ENCODE peak calls at places on chromosomes 12 and 14, in seven cellular contexts. One of them, this sample, is unnamed.

GRCh38 chr14:59576332-59577294 is at the start of gene CCDC175:
- DNase-seq in HCT116: peak; percentile 60
- DNase-seq in neural progenitor cell: peak; percentile 99
- DNase-seq in hepatocyte: peak; percentile 96
- DNase-seq in GM23338: peak; percentile 98
- DNase-seq in GM23248: peak; percentile 92
- DNase-seq in PC-3: peak; percentile 98
- DNase-seq in this sample: peak; percentile 85

GRCh38 chr14:69259531-69260245 is at the start of gene GALNT16:
- DNase-seq in HCT116: no peak
- DNase-seq in neural progenitor cell: peak; percentile 86
- DNase-seq in hepatocyte: peak; percentile 63
- DNase-seq in GM23338: peak; percentile 69
- DNase-seq in GM23248: peak; percentile 59
- DNase-seq in PC-3: no peak
- DNase-seq in this sample: no peak

GRCh38 chr14:77203611-77204456 is 22.2 kb downstream of the TMEM63C start:
- DNase-seq in HCT116: no peak
- DNase-seq in neural progenitor cell: peak; percentile 37
- DNase-seq in hepatocyte: peak; percentile 63
- DNase-seq in GM23338: no peak
- DNase-seq in GM23248: no peak
- DNase-seq in PC-3: no peak
- DNase-seq in this sample: no peak

GRCh38 chr12:103799504-103800251 is 41.4 kb downstream of the NT5DC3 start:
- DNase-seq in HCT116: no peak
- DNase-seq in neural progenitor cell: no peak
- DNase-seq in hepatocyte: peak; percentile 63
- DNase-seq in GM23338: peak; percentile 19
- DNase-seq in GM23248: peak; percentile 50
- DNase-seq in PC-3: peak; percentile 69
- DNase-seq in this sample: peak; percentile 51

GRCh38 chr14:31926652-31927347 is 150.3 kb upstream of the ARHGAP5 start:
- DNase-seq in HCT116: no peak
- DNase-seq in neural progenitor cell: no peak
- DNase-seq in hepatocyte: no peak
- DNase-seq in GM23338: no peak
- DNase-seq in GM23248: no peak
- DNase-seq in PC-3: no peak
- DNase-seq in this sample: no peak

GRCh38 chr14:105323663-105324062 is 9.1 kb downstream of the PACS2 start:
- DNase-seq in HCT116: no peak
- DNase-seq in neural progenitor cell: no peak
- DNase-seq in hepatocyte: no peak
- DNase-seq in GM23338: no peak
- DNase-seq in GM23248: no peak
- DNase-seq in PC-3: no peak
- DNase-seq in this sample: no peak

GRCh38 chr14:105980224-105980623 is 453.8 kb downstream of the TMEM121 start:
- DNase-seq in HCT116: no peak
- DNase-seq in neural progenitor cell: no peak
- DNase-seq in hepatocyte: no peak
- DNase-seq in GM23338: no peak
- DNase-seq in GM23248: peak; percentile 4
- DNase-seq in PC-3: no peak
- DNase-seq in this sample: no peak

GRCh38 chr14:104676694-104677505 is 12.5 kb upstream of the INF2 start:
- DNase-seq in HCT116: no peak
- DNase-seq in neural progenitor cell: peak; percentile 56
- DNase-seq in hepatocyte: peak; percentile 80
- DNase-seq in GM23338: peak; percentile 73
- DNase-seq in GM23248: no peak
- DNase-seq in PC-3: no peak
- DNase-seq in this sample: no peak

GRCh38 chr12:27644446-27644845 is 51.8 kb upstream of the REP15 start:
- DNase-seq in HCT116: no peak
- DNase-seq in neural progenitor cell: no peak
- DNase-seq in hepatocyte: peak; percentile 13
- DNase-seq in GM23338: no peak
- DNase-seq in GM23248: peak; percentile 36
- DNase-seq in PC-3: peak; percentile 45
- DNase-seq in this sample: no peak

DNA sequence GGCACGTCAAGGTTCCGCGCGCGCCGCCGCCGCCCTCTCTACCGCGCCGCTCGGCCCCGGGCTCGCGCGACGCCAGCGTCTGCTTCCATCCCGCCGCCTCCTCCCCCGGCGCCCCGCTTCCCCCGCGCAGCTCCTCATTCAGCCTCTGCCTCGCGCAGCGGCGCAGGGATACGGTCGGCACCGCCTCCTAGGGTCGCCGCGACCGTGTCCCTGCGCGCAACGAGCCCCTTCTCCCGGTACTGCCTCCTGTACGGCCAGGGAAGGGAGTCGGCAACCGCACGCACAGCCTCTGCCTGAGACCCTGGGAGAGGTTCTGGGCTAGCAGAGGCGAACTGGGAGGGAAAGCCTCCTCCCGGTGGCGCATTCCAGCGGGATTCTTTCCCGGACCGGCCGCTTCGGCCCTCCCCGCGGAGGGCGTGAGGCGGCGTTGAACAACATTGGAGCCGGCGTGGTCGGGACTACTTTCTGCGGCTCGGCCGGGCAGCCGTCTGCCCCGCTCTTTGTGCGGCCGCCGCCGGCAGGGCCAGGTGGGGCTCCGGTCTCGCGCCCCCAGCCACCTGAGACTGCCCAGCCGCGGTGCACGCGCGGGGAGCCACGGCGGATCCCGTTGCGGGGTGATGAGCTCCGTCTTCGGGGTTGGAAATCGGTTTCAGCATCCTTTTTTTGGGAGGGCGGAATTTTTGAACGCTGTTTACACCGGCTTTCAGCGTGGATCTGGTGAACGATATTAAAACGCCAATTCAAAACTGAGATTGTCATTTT is at the start of gene LRP6:
- DNase-seq in HCT116: peak; percentile 88
- DNase-seq in neural progenitor cell: peak; percentile 98
- DNase-seq in hepatocyte: peak; percentile 95
- DNase-seq in GM23338: peak; percentile 95
- DNase-seq in GM23248: peak; percentile 97
- DNase-seq in PC-3: peak; percentile 81
- DNase-seq in this sample: peak; percentile 75
- TF ChIP-seq EZH2phosphoT487 in HCT116: no peak
- TF ChIP-seq EZH2phosphoT487 in neural progenitor cell: no peak
- TF ChIP-seq EZH2phosphoT487 in hepatocyte: no peak
- TF ChIP-seq EZH2phosphoT487 in GM23338: no peak
- TF ChIP-seq EZH2phosphoT487 in GM23248: no peak
- TF ChIP-seq EZH2phosphoT487 in PC-3: no peak
- TF ChIP-seq EZH2phosphoT487 in this sample: no peak

DNA sequence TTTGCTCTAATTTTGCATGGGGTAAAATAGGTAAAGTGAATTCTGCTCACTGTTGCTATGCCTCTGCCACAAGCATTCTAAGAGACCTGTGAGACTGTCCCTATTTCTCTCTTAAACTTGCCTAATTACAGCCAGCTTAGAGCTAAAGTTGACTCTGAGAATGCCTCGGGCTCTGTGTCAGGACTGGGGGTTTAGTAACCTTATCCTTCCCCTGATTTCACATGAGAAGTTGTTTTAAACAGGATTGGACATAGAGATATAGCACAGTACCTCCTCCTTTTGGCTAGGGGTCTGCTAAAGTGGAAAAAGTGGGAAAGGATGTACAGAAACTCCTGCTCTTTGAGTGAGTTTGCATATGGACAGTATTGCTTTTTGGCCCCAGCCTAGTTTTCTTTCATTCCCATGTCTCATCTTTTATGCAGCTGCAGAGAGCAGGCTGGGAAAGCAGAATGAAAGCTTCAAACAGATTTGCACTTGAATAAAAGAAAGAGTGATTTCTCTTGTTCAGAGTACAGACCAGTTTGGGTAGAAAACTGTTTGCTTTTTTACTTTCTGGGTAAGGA is 122.0 kb downstream of the RAD51B start:
- DNase-seq in HCT116: no peak
- DNase-seq in neural progenitor cell: peak; percentile 49
- DNase-seq in hepatocyte: peak; percentile 20
- DNase-seq in GM23338: peak; percentile 32
- DNase-seq in GM23248: peak; percentile 42
- DNase-seq in PC-3: peak; percentile 20
- DNase-seq in this sample: no peak
- H3K27ac ChIP-seq in HCT116: peak overlapping the region; percentile 83
- H3K27ac ChIP-seq in neural progenitor cell: peak overlapping the region; percentile 85
- H3K27ac ChIP-seq in hepatocyte: peak overlapping the region; percentile 83
- H3K27ac ChIP-seq in GM23338: peak overlapping the region; percentile 76
- H3K27ac ChIP-seq in GM23248: peak overlapping the region; percentile 69
- H3K27ac ChIP-seq in PC-3: peak overlapping the region; percentile 35
- H3K27ac ChIP-seq in this sample: no peak overlapping the region

DNA sequence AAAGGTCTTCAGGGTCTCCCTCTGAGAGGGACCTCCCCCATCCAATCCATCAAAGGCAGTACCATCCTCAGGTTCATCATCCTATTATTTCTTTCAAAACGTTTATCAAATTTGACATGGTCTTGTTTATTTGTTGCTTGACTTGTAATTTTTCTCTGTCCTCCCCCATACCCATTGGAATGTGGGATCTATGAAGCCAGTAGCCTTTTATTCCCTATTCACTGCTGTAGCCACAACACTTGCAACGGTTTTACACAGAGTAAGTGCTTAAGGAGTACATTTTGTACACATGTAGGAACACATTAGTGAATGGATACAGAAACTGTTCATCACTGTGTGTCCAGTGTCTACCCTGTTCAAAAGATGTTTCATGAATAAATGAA is 41.5 kb downstream of the IGF1 start:
- DNase-seq in HCT116: no peak
- DNase-seq in neural progenitor cell: no peak
- DNase-seq in hepatocyte: no peak
- DNase-seq in GM23338: no peak
- DNase-seq in GM23248: no peak
- DNase-seq in PC-3: no peak
- DNase-seq in this sample: no peak
- H3K4me3 ChIP-seq in HCT116: no peak overlapping the region
- H3K4me3 ChIP-seq in neural progenitor cell: no peak overlapping the region
- H3K4me3 ChIP-seq in hepatocyte: no peak overlapping the region
- H3K4me3 ChIP-seq in GM23338: no peak overlapping the region
- H3K4me3 ChIP-seq in GM23248: no peak overlapping the region
- H3K4me3 ChIP-seq in PC-3: no peak overlapping the region
- H3K4me3 ChIP-seq in this sample: no peak overlapping the region

DNA sequence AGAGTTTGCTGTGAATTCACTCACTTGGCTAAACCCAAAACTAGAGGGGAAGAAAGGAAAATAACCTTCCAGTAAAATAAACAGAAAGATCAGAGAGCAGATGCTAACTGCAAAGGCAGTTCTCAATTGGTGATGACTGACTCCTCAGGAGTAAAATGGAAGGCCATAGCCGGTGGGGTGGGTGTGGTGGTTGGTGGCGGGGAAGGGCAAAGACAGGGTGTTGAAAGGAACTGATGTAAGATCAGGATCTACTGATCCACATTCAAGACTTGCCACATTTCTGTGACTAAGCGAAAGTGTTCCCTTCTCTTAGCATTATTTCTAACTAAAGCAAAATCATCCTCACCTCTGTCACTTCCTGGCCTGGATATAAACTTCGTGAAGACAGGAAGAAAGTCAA is 26.3 kb upstream of the TC2N start:
- DNase-seq in HCT116: no peak
- DNase-seq in neural progenitor cell: no peak
- DNase-seq in hepatocyte: no peak
- DNase-seq in GM23338: no peak
- DNase-seq in GM23248: peak; percentile 15
- DNase-seq in PC-3: no peak
- DNase-seq in this sample: no peak
- TF ChIP-seq EZH2phosphoT487 in HCT116: no peak
- TF ChIP-seq EZH2phosphoT487 in neural progenitor cell: no peak
- TF ChIP-seq EZH2phosphoT487 in hepatocyte: no peak
- TF ChIP-seq EZH2phosphoT487 in GM23338: no peak
- TF ChIP-seq EZH2phosphoT487 in GM23248: no peak
- TF ChIP-seq EZH2phosphoT487 in PC-3: no peak
- TF ChIP-seq EZH2phosphoT487 in this sample: no peak

GRCh38 chr12:64695550-64695949 is 63.7 kb downstream of the GNS start:
- DNase-seq in HCT116: no peak
- DNase-seq in neural progenitor cell: no peak
- DNase-seq in hepatocyte: no peak
- DNase-seq in GM23338: no peak
- DNase-seq in GM23248: no peak
- DNase-seq in PC-3: no peak
- DNase-seq in this sample: no peak
- H3K27ac ChIP-seq in HCT116: no peak overlapping the region
- H3K27ac ChIP-seq in neural progenitor cell: no peak overlapping the region
- H3K27ac ChIP-seq in hepatocyte: no peak overlapping the region
- H3K27ac ChIP-seq in GM23338: peak overlapping the region; percentile 64
- H3K27ac ChIP-seq in GM23248: no peak overlapping the region
- H3K27ac ChIP-seq in PC-3: no peak overlapping the region
- H3K27ac ChIP-seq in this sample: no peak overlapping the region

DNA sequence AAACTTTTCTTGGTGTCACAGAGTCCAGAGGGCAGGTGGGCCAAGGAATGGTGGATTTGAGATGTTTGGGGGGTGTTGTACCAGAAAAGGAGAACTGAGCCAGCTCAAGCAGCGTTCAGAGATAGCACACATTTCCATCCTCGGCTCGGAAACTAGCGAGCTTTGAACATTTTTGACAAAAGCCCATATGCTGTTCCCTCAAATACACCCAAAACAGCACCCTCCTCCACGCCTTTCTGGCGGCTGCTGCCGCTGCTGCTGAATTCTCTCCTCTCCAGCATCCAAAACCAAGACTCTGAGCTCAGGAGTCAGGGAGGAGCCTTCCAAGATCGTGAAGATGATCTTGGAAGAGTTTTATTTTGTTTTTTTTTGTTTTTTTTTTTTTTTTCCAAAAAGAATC is 967 bp downstream of the SRRM4 start:
- DNase-seq in HCT116: no peak
- DNase-seq in neural progenitor cell: no peak
- DNase-seq in hepatocyte: no peak
- DNase-seq in GM23338: peak; percentile 2
- DNase-seq in GM23248: no peak
- DNase-seq in PC-3: no peak
- DNase-seq in this sample: no peak
- H3K4me3 ChIP-seq in HCT116: no peak overlapping the region
- H3K4me3 ChIP-seq in neural progenitor cell: peak overlapping the region; percentile 73
- H3K4me3 ChIP-seq in hepatocyte: no peak overlapping the region
- H3K4me3 ChIP-seq in GM23338: peak overlapping the region; percentile 92
- H3K4me3 ChIP-seq in GM23248: no peak overlapping the region
- H3K4me3 ChIP-seq in PC-3: no peak overlapping the region
- H3K4me3 ChIP-seq in this sample: no peak overlapping the region

DNA sequence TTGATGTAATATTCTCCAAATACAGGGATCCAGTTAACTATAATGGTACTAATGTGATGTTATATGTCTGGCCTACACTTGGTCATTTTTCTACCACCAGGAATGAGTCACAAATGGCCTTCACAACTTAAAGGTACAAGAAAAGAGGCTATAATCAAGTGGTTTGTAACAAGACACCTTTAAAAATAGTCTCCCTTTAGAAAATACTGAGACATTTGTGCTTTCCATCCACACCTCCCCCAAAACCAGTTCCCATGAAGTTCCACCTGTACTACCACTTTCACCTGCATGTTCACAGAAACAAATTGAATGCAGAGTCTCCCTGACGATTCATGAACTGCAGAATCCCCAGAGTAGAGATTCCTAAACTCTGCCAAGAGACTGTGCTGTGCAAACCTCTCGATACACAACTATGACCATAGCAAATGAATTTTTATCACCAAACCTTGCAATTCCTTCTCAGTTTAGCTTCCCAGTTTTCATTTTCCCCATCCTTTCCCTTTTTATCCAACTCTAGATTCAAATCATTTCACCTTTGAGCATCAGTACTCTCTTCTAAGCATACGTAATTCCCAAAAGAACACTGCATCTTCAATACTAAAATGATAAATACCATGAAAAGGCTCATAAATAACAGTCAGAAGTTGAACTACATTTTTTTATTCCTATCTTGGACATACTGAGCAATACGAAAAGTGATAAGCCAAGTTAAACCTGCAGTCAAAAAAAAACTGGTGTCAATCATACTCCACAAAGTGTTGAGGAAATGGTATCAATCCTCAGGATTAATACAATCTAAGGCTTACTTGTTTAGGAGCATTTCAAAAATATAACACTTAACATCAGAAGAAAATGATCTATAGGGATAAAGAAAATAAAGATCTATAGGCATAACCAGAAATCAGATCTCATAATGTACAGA is 5.8 kb downstream of the BTG1 start:
- DNase-seq in HCT116: no peak
- DNase-seq in neural progenitor cell: no peak
- DNase-seq in hepatocyte: no peak
- DNase-seq in GM23338: peak; percentile 38
- DNase-seq in GM23248: peak; percentile 37
- DNase-seq in PC-3: peak; percentile 84
- DNase-seq in this sample: peak; percentile 50
- TF ChIP-seq EZH2phosphoT487 in HCT116: no peak
- TF ChIP-seq EZH2phosphoT487 in neural progenitor cell: no peak
- TF ChIP-seq EZH2phosphoT487 in hepatocyte: no peak
- TF ChIP-seq EZH2phosphoT487 in GM23338: no peak
- TF ChIP-seq EZH2phosphoT487 in GM23248: no peak
- TF ChIP-seq EZH2phosphoT487 in PC-3: no peak
- TF ChIP-seq EZH2phosphoT487 in this sample: no peak